ENCODE peak calls at places on chromosome 5, in five cellular contexts. One of them, this sample, is unnamed.

GRCh38 chr5:78586251-78586650 is 62.3 kb downstream of the LHFPL2 start:
- DNase-seq in KG1: no peak
- DNase-seq in MM.1S: no peak
- DNase-seq in NCI-H2029 treated with DMSO at 0.1 percent for 48 hours: no peak
- DNase-seq in iris pigment epithelial cell: peak
- DNase-seq in this sample: no peak

GRCh38 chr5:14560091-14560595 is 21.4 kb upstream of the OTULINL start:
- DNase-seq in KG1: peak
- DNase-seq in MM.1S: no peak
- DNase-seq in NCI-H2029 treated with DMSO at 0.1 percent for 48 hours: peak
- DNase-seq in iris pigment epithelial cell: no peak
- DNase-seq in this sample: no peak

GRCh38 chr5:145471831-145472616 is 363.1 kb downstream of the PRELID2 start:
- DNase-seq in KG1: no peak
- DNase-seq in MM.1S: no peak
- DNase-seq in NCI-H2029 treated with DMSO at 0.1 percent for 48 hours: no peak
- DNase-seq in iris pigment epithelial cell: peak
- DNase-seq in this sample: no peak

GRCh38 chr5:15579193-15579990 is 79.4 kb downstream of the FBXL7 start:
- DNase-seq in KG1: no peak
- DNase-seq in MM.1S: no peak
- DNase-seq in NCI-H2029 treated with DMSO at 0.1 percent for 48 hours: no peak
- DNase-seq in iris pigment epithelial cell: no peak
- DNase-seq in this sample: no peak

GRCh38 chr5:107868994-107869393 is 198.3 kb upstream of the EFNA5 start:
- DNase-seq in KG1: no peak
- DNase-seq in MM.1S: no peak
- DNase-seq in NCI-H2029 treated with DMSO at 0.1 percent for 48 hours: no peak
- DNase-seq in iris pigment epithelial cell: no peak
- DNase-seq in this sample: no peak

GRCh38 chr5:179311581-179311980 is 33.7 kb downstream of the ADAMTS2 start:
- DNase-seq in KG1: no peak
- DNase-seq in MM.1S: no peak
- DNase-seq in NCI-H2029 treated with DMSO at 0.1 percent for 48 hours: no peak
- DNase-seq in iris pigment epithelial cell: no peak
- DNase-seq in this sample: no peak

GRCh38 chr5:78841767-78842166 is 143.3 kb downstream of the ARSB start:
- DNase-seq in KG1: no peak
- DNase-seq in MM.1S: no peak
- DNase-seq in NCI-H2029 treated with DMSO at 0.1 percent for 48 hours: no peak
- DNase-seq in iris pigment epithelial cell: peak
- DNase-seq in this sample: no peak

GRCh38 chr5:70491-70890 is 21.5 kb upstream of the PLEKHG4B start:
- DNase-seq in KG1: no peak
- DNase-seq in MM.1S: no peak
- DNase-seq in NCI-H2029 treated with DMSO at 0.1 percent for 48 hours: no peak
- DNase-seq in iris pigment epithelial cell: no peak
- DNase-seq in this sample: no peak

GRCh38 chr5:85170183-85170582 is 785.5 kb upstream of the EDIL3 start:
- DNase-seq in KG1: no peak
- DNase-seq in MM.1S: peak
- DNase-seq in NCI-H2029 treated with DMSO at 0.1 percent for 48 hours: no peak
- DNase-seq in iris pigment epithelial cell: no peak
- DNase-seq in this sample: no peak

GRCh38 chr5:179264641-179265528 is 80.4 kb downstream of the ADAMTS2 start:
- DNase-seq in KG1: no peak
- DNase-seq in MM.1S: no peak
- DNase-seq in NCI-H2029 treated with DMSO at 0.1 percent for 48 hours: no peak
- DNase-seq in iris pigment epithelial cell: no peak
- DNase-seq in this sample: no peak

GRCh38 chr5:59487068-59487686 is 406.3 kb downstream of the PDE4D start:
- DNase-seq in KG1: no peak
- DNase-seq in MM.1S: no peak
- DNase-seq in NCI-H2029 treated with DMSO at 0.1 percent for 48 hours: no peak
- DNase-seq in iris pigment epithelial cell: no peak
- DNase-seq in this sample: no peak

GRCh38 chr5:136023935-136024645 is 4.7 kb upstream of the TGFBI start:
- DNase-seq in KG1: no peak
- DNase-seq in MM.1S: no peak
- DNase-seq in NCI-H2029 treated with DMSO at 0.1 percent for 48 hours: no peak
- DNase-seq in iris pigment epithelial cell: peak
- DNase-seq in this sample: no peak

GRCh38 chr5:101080485-101081240 is 177.6 kb upstream of the ST8SIA4 start:
- DNase-seq in KG1: no peak
- DNase-seq in MM.1S: no peak
- DNase-seq in NCI-H2029 treated with DMSO at 0.1 percent for 48 hours: no peak
- DNase-seq in iris pigment epithelial cell: peak
- DNase-seq in this sample: no peak

GRCh38 chr5:123476696-123477095 is 35.3 kb upstream of the CSNK1G3 start:
- DNase-seq in KG1: no peak
- DNase-seq in MM.1S: no peak
- DNase-seq in NCI-H2029 treated with DMSO at 0.1 percent for 48 hours: no peak
- DNase-seq in iris pigment epithelial cell: no peak
- DNase-seq in this sample: no peak

GRCh38 chr5:95738834-95739233 is 7.7 kb downstream of the RHOBTB3 start:
- DNase-seq in KG1: no peak
- DNase-seq in MM.1S: no peak
- DNase-seq in NCI-H2029 treated with DMSO at 0.1 percent for 48 hours: no peak
- DNase-seq in iris pigment epithelial cell: no peak
- DNase-seq in this sample: no peak

GRCh38 chr5:113162208-113162607 is 185.6 kb downstream of the DCP2 start:
- DNase-seq in KG1: no peak
- DNase-seq in MM.1S: no peak
- DNase-seq in NCI-H2029 treated with DMSO at 0.1 percent for 48 hours: no peak
- DNase-seq in iris pigment epithelial cell: peak
- DNase-seq in this sample: no peak

GRCh38 chr5:151040211-151040747 is 19.9 kb downstream of the GPX3 start:
- DNase-seq in KG1: no peak
- DNase-seq in MM.1S: no peak
- DNase-seq in NCI-H2029 treated with DMSO at 0.1 percent for 48 hours: no peak
- DNase-seq in iris pigment epithelial cell: no peak
- DNase-seq in this sample: no peak

GRCh38 chr5:170937072-170937471 is 75.3 kb downstream of the RANBP17 start:
- DNase-seq in KG1: no peak
- DNase-seq in MM.1S: peak
- DNase-seq in NCI-H2029 treated with DMSO at 0.1 percent for 48 hours: no peak
- DNase-seq in iris pigment epithelial cell: no peak
- DNase-seq in this sample: no peak

GRCh38 chr5:37132646-37133045 is 116.5 kb downstream of the CPLANE1 start:
- DNase-seq in KG1: no peak
- DNase-seq in MM.1S: no peak
- DNase-seq in NCI-H2029 treated with DMSO at 0.1 percent for 48 hours: no peak
- DNase-seq in iris pigment epithelial cell: peak
- DNase-seq in this sample: no peak

GRCh38 chr5:83025690-83026472 is 51.3 kb downstream of the TMEM167A start:
- DNase-seq in KG1: no peak
- DNase-seq in MM.1S: no peak
- DNase-seq in NCI-H2029 treated with DMSO at 0.1 percent for 48 hours: no peak
- DNase-seq in iris pigment epithelial cell: peak
- DNase-seq in this sample: no peak

GRCh38 chr5:5183192-5183699 is 43.1 kb downstream of the ADAMTS16 start:
- DNase-seq in KG1: no peak
- DNase-seq in MM.1S: no peak
- DNase-seq in NCI-H2029 treated with DMSO at 0.1 percent for 48 hours: no peak
- DNase-seq in iris pigment epithelial cell: no peak
- DNase-seq in this sample: no peak